ENCODE peak calls at places on chromosome 6, in four cellular contexts. C is HEK293T, L is SW 1271, B is omental fat pad. N is an unnamed sample.

GRCh38 chr6:15242503-15242902 is 3.4 kb upstream of the JARID2 start:
- DNase-seq in L (no peak), C (no peak), B (no peak), N (no peak)

GRCh38 chr6:77425676-77426075 is 37.6 kb downstream of the HTR1B start:
- DNase-seq in C (no peak), B (no peak), L (no peak), N (no peak)

GRCh38 chr6:137571854-137572253 is 77.7 kb upstream of the OLIG3 start:
- DNase-seq in B (peak; percentile 27), C (peak; percentile 63), L (peak; percentile 10), N (peak; percentile 72)

GRCh38 chr6:26421259-26422144 is 18.8 kb upstream of the BTN3A3 start:
- DNase-seq in C (peak; percentile 84), B (peak; percentile 38), L (peak; percentile 95), N (peak; percentile 82)

GRCh38 chr6:106820412-106820852 is 154.1 kb downstream of the CD24 start:
- DNase-seq in C (no peak), B (no peak), L (no peak), N (no peak)

GRCh38 chr6:112330071-112330876 is 16.9 kb upstream of the RFPL4B start:
- DNase-seq in C (no peak), L (peak; percentile 16), B (no peak), N (no peak)

GRCh38 chr6:118400098-118400497 is 148.0 kb upstream of the PLN start:
- DNase-seq in B (no peak), C (no peak), L (no peak), N (no peak)

GRCh38 chr6:161418458-161418945 is 144.6 kb upstream of the AGPAT4 start:
- DNase-seq in L (peak; percentile 56), C (peak; percentile 67), B (no peak), N (peak; percentile 86)

GRCh38 chr6:42545226-42545773 is 18.5 kb upstream of the UBR2 start:
- DNase-seq in B (no peak), L (no peak), C (no peak), N (no peak)

GRCh38 chr6:64459411-64459810 is 823.8 kb downstream of the PHF3 start:
- DNase-seq in B (no peak), C (no peak), L (no peak), N (no peak)

GRCh38 chr6:25971187-25971811 is 8.7 kb downstream of the TRIM38 start:
- DNase-seq in C (no peak), B (no peak), L (peak; percentile 90), N (no peak)

GRCh38 chr6:157203312-157203744 is 120.0 kb downstream of the TMEM242 start:
- DNase-seq in C (no peak), B (no peak), L (no peak), N (no peak)

GRCh38 chr6:154096316-154096715 is 57.3 kb downstream of the OPRM1 start:
- DNase-seq in B (no peak), L (no peak), C (no peak), N (peak; percentile 3)

GRCh38 chr6:25279748-25280616 is 808 bp downstream of the CARMIL1 start:
- DNase-seq in B (no peak), C (peak; percentile 27), L (no peak), N (peak; percentile 69)

GRCh38 chr6:20534295-20534897 is at the start of gene CDKAL1:
- DNase-seq in C (peak; percentile 81), B (peak; percentile 76), L (peak; percentile 93), N (peak; percentile 88)

GRCh38 chr6:161233986-161234620 is 39.8 kb downstream of the AGPAT4 start:
- DNase-seq in B (peak; percentile 66), L (no peak), C (no peak), N (no peak)

GRCh38 chr6:25346064-25346463 is 66.9 kb downstream of the CARMIL1 start:
- DNase-seq in B (no peak), L (no peak), C (no peak), N (no peak)

GRCh38 chr6:16089232-16089843 is 39.5 kb upstream of the MYLIP start:
- DNase-seq in C (no peak), B (no peak), L (no peak), N (no peak)

GRCh38 chr6:11854418-11855165 is 76.0 kb upstream of the ADTRP start:
- DNase-seq in C (no peak), B (no peak), L (no peak), N (no peak)

GRCh38 chr6:20709451-20709850 is 175.2 kb downstream of the CDKAL1 start:
- DNase-seq in L (no peak), C (no peak), B (no peak), N (no peak)

GRCh38 chr6:113860165-113860955 is 3.2 kb downstream of the MARCKS start:
- DNase-seq in B (no peak), L (no peak), C (peak; percentile 35), N (peak; percentile 49)

GRCh38 chr6:125201961-125202729 is 48.6 kb downstream of the TPD52L1 start:
- DNase-seq in C (no peak), B (peak; percentile 59), L (no peak), N (no peak)

GRCh38 chr6:123810214-123810613 is 6.5 kb downstream of the NKAIN2 start:
- DNase-seq in L (no peak), B (no peak), C (no peak), N (no peak)

GRCh38 chr6:135520781-135521180 is 23.2 kb upstream of the AHI1 start:
- DNase-seq in L (no peak), B (no peak), C (no peak), N (no peak)

GRCh38 chr6:106553440-106553839 is 75.9 kb downstream of the RTN4IP1 start:
- DNase-seq in L (no peak), C (no peak), B (no peak), N (no peak)

GRCh38 chr6:10413850-10414765 is 766 bp downstream of the TFAP2A start:
- DNase-seq in B (no peak), C (no peak), L (peak; percentile 76), N (peak; percentile 70)

GRCh38 chr6:1031671-1032070 is 280.2 kb upstream of the FOXQ1 start:
- DNase-seq in B (no peak), C (no peak), L (no peak), N (no peak)

N was measured in NCI-H526.